ENCODE peak calls at places on chromosome 11, in seven cellular contexts. M is IMR-90, N is mesendoderm, Z is H9, C is neuronal stem cell, J is H1, G is trophoblast cell. Y is an unnamed sample.

GRCh38 chr11:69876013-69876412 is 56.8 kb upstream of the FGF3 start:
- DNase-seq in M (no peak), N (no peak), Z (no peak), C (no peak), J (no peak), G (no peak), Y (no peak)

GRCh38 chr11:125842319-125842948 is 9.3 kb downstream of the PATE4 start:
- DNase-seq in M (no peak), N (peak; percentile 24), Z (no peak), C (no peak), J (no peak), G (no peak), Y (no peak)

GRCh38 chr11:94030059-94030458 is 8.9 kb downstream of the HEPHL1 start:
- DNase-seq in M (no peak), N (no peak), Z (no peak), C (no peak), J (no peak), G (no peak), Y (no peak)

GRCh38 chr11:47243454-47243853 is 5.2 kb downstream of the ACP2 start:
- DNase-seq in M (no peak), N (no peak), Z (no peak), C (no peak), J (no peak), G (no peak), Y (peak; percentile 71)

GRCh38 chr11:2881076-2881973 is 4.2 kb downstream of the CDKN1C start:
- DNase-seq in M (no peak), N (no peak), Z (no peak), C (no peak), J (no peak), G (peak; percentile 78), Y (no peak)

GRCh38 chr11:126716456-126717083 is 284.0 kb downstream of the KIRREL3 start:
- DNase-seq in M (peak; percentile 43), N (peak; percentile 80), Z (peak; percentile 57), C (no peak), J (peak; percentile 83), G (peak; percentile 14), Y (peak; percentile 11)

GRCh38 chr11:96162816-96163499 is 180.0 kb downstream of the MAML2 start:
- DNase-seq in M (peak; percentile 95), N (peak; percentile 50), Z (no peak), C (no peak), J (no peak), G (no peak), Y (peak; percentile 93)

GRCh38 chr11:12993626-12994025 is 15.5 kb upstream of the RASSF10 start:
- DNase-seq in M (no peak), N (no peak), Z (no peak), C (no peak), J (no peak), G (peak; percentile 74), Y (no peak)

GRCh38 chr11:102637731-102638130 is 12.6 kb upstream of the MMP20 start:
- DNase-seq in M (no peak), N (no peak), Z (no peak), C (no peak), J (no peak), G (no peak), Y (no peak)

GRCh38 chr11:95066721-95067041 is at the start of gene SRSF8:
- DNase-seq in M (no peak), N (no peak), Z (no peak), C (no peak), J (no peak), G (no peak), Y (no peak)

GRCh38 chr11:8531312-8531711 is 62.7 kb downstream of the STK33 start:
- DNase-seq in M (no peak), N (no peak), Z (no peak), C (no peak), J (no peak), G (peak; percentile 26), Y (peak; percentile 2)

GRCh38 chr11:26227311-26227710 is 104.6 kb upstream of the ANO3 start:
- DNase-seq in M (peak; percentile 94), N (peak; percentile 27), Z (no peak), C (no peak), J (no peak), G (no peak), Y (peak; percentile 83)

GRCh38 chr11:44305643-44306468 is 4.1 kb downstream of the ALX4 start:
- DNase-seq in M (no peak), N (no peak), Z (no peak), C (no peak), J (peak; percentile 77), G (no peak), Y (peak; percentile 52)

GRCh38 chr11:67384851-67385366 is 6.9 kb upstream of the RAD9A start:
- DNase-seq in M (peak; percentile 64), N (no peak), Z (no peak), C (no peak), J (no peak), G (no peak), Y (peak; percentile 72)

GRCh38 chr11:76861490-76861953 is 804 bp downstream of the ACER3 start:
- DNase-seq in M (no peak), N (peak; percentile 14), Z (no peak), C (no peak), J (peak; percentile 45), G (no peak), Y (no peak)

GRCh38 chr11:63768232-63769043 is at the start of gene ZFTA:
- DNase-seq in M (peak; percentile 37), N (peak; percentile 74), Z (peak; percentile 73), C (peak; percentile 72), J (peak; percentile 90), G (no peak), Y (peak; percentile 63)

GRCh38 chr11:63769044-63769718 is 606 bp upstream of the ZFTA start:
- DNase-seq in M (no peak), N (no peak), Z (no peak), C (peak; percentile 41), J (peak; percentile 72), G (no peak), Y (peak; percentile 40)

GRCh38 chr11:63765688-63766241 is 2.8 kb downstream of the ZFTA start:
- DNase-seq in M (no peak), N (no peak), Z (no peak), C (no peak), J (no peak), G (no peak), Y (no peak)

GRCh38 chr11:63766501-63767270 is 1.9 kb downstream of the ZFTA start:
- DNase-seq in M (no peak), N (no peak), Z (no peak), C (no peak), J (no peak), G (no peak), Y (no peak)

GRCh38 chr11:63767415-63768231 is 952 bp downstream of the ZFTA start:
- DNase-seq in M (peak; percentile 74), N (peak; percentile 97), Z (peak; percentile 90), C (peak; percentile 89), J (peak; percentile 78), G (peak; percentile 47), Y (peak; percentile 84)
- H3K23ac ChIP-seq in M (peak overlapping the region; percentile 18), N (no peak overlapping the region), Z (no peak overlapping the region), C (no peak overlapping the region), J (no peak overlapping the region), G (no peak overlapping the region), Y (no peak overlapping the region)

DNA sequence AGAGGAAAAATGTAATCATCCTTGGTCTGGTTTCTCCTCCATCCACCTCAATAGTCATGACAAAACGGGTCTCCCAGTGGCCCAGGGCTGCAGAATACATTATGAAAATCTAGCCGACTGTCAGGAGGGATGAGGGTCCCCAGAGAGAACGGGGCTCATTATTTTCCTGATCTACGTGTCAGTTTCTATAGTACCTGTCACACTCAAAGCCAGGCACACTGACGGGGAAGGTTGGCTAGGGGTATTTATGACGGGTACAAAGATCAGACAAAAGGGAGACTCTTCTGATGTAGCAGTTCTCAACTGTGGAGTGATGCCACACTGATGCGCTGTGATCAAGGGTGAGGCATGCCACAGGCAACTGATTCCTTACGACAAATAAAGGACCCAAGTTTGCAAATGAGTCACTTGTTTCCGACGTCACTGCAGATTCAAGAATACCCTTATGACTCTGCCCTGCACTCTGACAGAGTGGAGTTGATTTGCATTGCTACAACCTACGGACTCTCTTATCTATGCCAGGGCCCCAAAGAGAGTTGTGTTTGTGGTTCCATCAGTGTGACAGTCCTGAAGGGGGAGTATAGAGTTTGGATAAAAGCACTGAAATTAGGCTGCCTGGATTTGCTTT is 188.2 kb upstream of the TBCEL start:
- DNase-seq in M (peak; percentile 12), N (peak; percentile 29), Z (no peak), C (no peak), J (no peak), G (peak; percentile 15), Y (no peak)
- H3K27me3 ChIP-seq in M (peaks cover 2% of the 10 kb centered on the region), N (no peaks in the 10 kb centered on the region), Z (no peaks in the 10 kb centered on the region), C (no peaks in the 10 kb centered on the region), J (no peaks in the 10 kb centered on the region), G (no peaks in the 10 kb centered on the region), Y (peaks cover 16% of the 10 kb centered on the region)

GRCh38 chr11:78054971-78055370 is 8.7 kb upstream of the THRSP start:
- DNase-seq in M (no peak), N (no peak), Z (no peak), C (no peak), J (no peak), G (no peak), Y (no peak)

GRCh38 chr11:78050964-78051831 is 12.5 kb upstream of the THRSP start:
- DNase-seq in M (peak; percentile 80), N (peak; percentile 84), Z (peak; percentile 50), C (no peak), J (no peak), G (no peak), Y (peak; percentile 75)

GRCh38 chr11:78060533-78060932 is 3.1 kb upstream of the THRSP start:
- DNase-seq in M (no peak), N (no peak), Z (no peak), C (no peak), J (no peak), G (no peak), Y (no peak)

GRCh38 chr11:78057462-78058055 is 6.1 kb upstream of the THRSP start:
- DNase-seq in M (no peak), N (no peak), Z (no peak), C (no peak), J (no peak), G (no peak), Y (no peak)

GRCh38 chr11:78056093-78056492 is 7.6 kb upstream of the THRSP start:
- DNase-seq in M (no peak), N (no peak), Z (no peak), C (no peak), J (no peak), G (no peak), Y (no peak)
- H3K23ac ChIP-seq in M (no peak overlapping the region), N (no peak overlapping the region), Z (no peak overlapping the region), C (no peak overlapping the region), J (no peak overlapping the region), G (no peak overlapping the region), Y (no peak overlapping the region)

DNA sequence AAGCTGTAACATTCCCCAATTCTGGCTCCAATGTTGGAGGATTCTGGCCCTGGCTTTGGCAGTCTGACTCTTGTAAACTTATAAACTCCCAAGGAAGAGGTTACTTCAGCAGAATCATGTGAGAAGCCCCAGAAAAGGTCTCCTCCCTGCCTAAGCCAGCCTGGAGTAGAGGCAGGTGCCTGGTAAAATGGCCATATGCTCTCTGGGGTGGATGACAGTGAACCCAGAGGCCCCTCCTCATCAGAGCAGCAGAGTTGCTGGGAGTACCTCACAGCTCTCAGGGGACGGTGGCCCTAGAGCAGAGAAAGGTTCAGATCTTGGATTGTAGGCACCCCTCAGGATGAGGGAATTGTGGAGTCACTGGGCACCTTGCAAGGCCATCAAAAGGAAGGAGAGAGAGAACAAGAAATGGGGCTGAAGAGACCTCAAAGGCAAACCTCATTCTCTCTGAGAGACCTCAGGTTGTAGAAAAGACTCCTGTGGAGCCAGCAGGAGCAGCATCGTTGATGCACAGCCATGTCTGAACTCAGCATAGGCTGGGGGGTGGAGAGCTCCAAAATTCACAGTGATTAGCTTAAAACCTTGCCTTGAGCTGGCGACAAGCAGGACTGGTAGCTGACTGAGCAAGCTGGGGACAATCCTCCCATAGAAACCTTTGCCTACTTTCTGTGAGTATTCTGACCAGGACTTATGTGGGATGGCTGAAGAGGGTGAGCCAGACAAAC is 4.9 kb upstream of the P2RY6 start:
- DNase-seq in M (no peak), N (no peak), Z (peak; percentile 8), C (no peak), J (no peak), G (no peak), Y (no peak)
- H3K27me3 ChIP-seq in M (peaks cover 54% of the 10 kb centered on the region), N (peaks cover 2% of the 10 kb centered on the region), Z (peaks cover 4% of the 10 kb centered on the region), C (no peaks in the 10 kb centered on the region), J (peaks cover 13% of the 10 kb centered on the region), G (no peaks in the 10 kb centered on the region), Y (peaks cover 29% of the 10 kb centered on the region)

Y was measured in mesenchymal stem cell.